ENCODE peak calls at places on chromosomes 12 and 14, in eight cellular contexts. I, C, B, D, U, L, V and Y are unnamed samples.

GRCh38 chr14:63470877-63471565 is 72.2 kb downstream of the PPP2R5E start:
- DNase-seq in I (peak; percentile 84), C (no peak), B (peak; percentile 48), D (peak; percentile 16), U (no peak), L (peak; percentile 65), V (peak; percentile 96), Y (no peak)

GRCh38 chr12:18400186-18400585 is 138.9 kb downstream of the PIK3C2G start:
- DNase-seq in I (no peak), C (no peak), B (no peak), D (no peak), U (no peak), L (no peak), V (no peak), Y (no peak)

GRCh38 chr14:38749936-38750335 is 353.1 kb downstream of the SEC23A start:
- DNase-seq in I (no peak), C (no peak), B (no peak), D (no peak), U (no peak), L (no peak), V (no peak), Y (no peak)

GRCh38 chr14:95862243-95862642 is 14.4 kb upstream of the TUNAR start:
- DNase-seq in I (peak; percentile 21), C (peak; percentile 47), B (peak; percentile 47), D (no peak), U (peak; percentile 65), L (no peak), V (no peak), Y (no peak)

GRCh38 chr12:68236421-68237059 is 10.9 kb upstream of the IL26 start:
- DNase-seq in I (peak; percentile 23), C (no peak), B (no peak), D (no peak), U (no peak), L (peak; percentile 83), V (peak; percentile 19), Y (peak; percentile 50)

GRCh38 chr12:47017041-47017713 is 62.2 kb upstream of the PCED1B start:
- DNase-seq in I (no peak), C (no peak), B (no peak), D (no peak), U (no peak), L (no peak), V (no peak), Y (no peak)

GRCh38 chr12:69239922-69240624 is 704 bp downstream of the CPSF6 start:
- DNase-seq in I (peak; percentile 72), C (peak; percentile 81), B (peak; percentile 71), D (no peak), U (peak; percentile 75), L (peak; percentile 40), V (peak; percentile 29), Y (peak; percentile 71)

GRCh38 chr14:21268612-21269251 is 510 bp downstream of the HNRNPC start:
- DNase-seq in I (peak; percentile 85), C (peak; percentile 71), B (peak; percentile 87), D (peak; percentile 24), U (peak; percentile 79), L (peak; percentile 26), V (peak; percentile 43), Y (peak; percentile 78)

GRCh38 chr12:105480162-105480561 is 149.7 kb downstream of the C12orf75 start:
- DNase-seq in I (peak; percentile 18), C (peak; percentile 51), B (no peak), D (no peak), U (peak; percentile 64), L (no peak), V (peak; percentile 15), Y (no peak)

GRCh38 chr14:90970167-90970600 is 90.3 kb downstream of the RPS6KA5 start:
- DNase-seq in I (no peak), C (no peak), B (no peak), D (peak; percentile 95), U (no peak), L (no peak), V (peak; percentile 12), Y (no peak)

GRCh38 chr12:44457465-44457864 is 418.6 kb downstream of the NELL2 start:
- DNase-seq in I (no peak), C (peak; percentile 7), B (no peak), D (no peak), U (peak; percentile 4), L (no peak), V (no peak), Y (no peak)

GRCh38 chr14:103755060-103755459 is 39.5 kb downstream of the ZFYVE21 start:
- DNase-seq in I (no peak), C (no peak), B (no peak), D (no peak), U (no peak), L (no peak), V (no peak), Y (no peak)

GRCh38 chr12:113239288-113239771 is 18.1 kb downstream of the TPCN1 start:
- DNase-seq in I (no peak), C (no peak), B (no peak), D (no peak), U (no peak), L (no peak), V (peak; percentile 34), Y (no peak)

GRCh38 chr12:132558861-132559623 is 51.3 kb downstream of the LRCOL1 start:
- DNase-seq in I (no peak), C (peak; percentile 60), B (no peak), D (no peak), U (no peak), L (peak; percentile 25), V (no peak), Y (peak; percentile 40)

GRCh38 chr12:93938317-93938716 is 210.1 kb upstream of the PLXNC1 start:
- DNase-seq in I (no peak), C (no peak), B (no peak), D (no peak), U (no peak), L (no peak), V (no peak), Y (no peak)

GRCh38 chr14:50804181-50804721 is 26.7 kb downstream of the NIN start:
- DNase-seq in I (peak; percentile 79), C (no peak), B (no peak), D (no peak), U (no peak), L (no peak), V (no peak), Y (no peak)

GRCh38 chr14:51394391-51394790 is 154.3 kb downstream of the TMX1 start:
- DNase-seq in I (peak; percentile 59), C (no peak), B (no peak), D (no peak), U (no peak), L (no peak), V (no peak), Y (no peak)

GRCh38 chr12:50597200-50598195 is 92.7 kb downstream of the DIP2B start:
- DNase-seq in I (peak; percentile 95), C (no peak), B (no peak), D (peak; percentile 71), U (no peak), L (peak; percentile 28), V (peak; percentile 83), Y (peak; percentile 19)

GRCh38 chr14:103329421-103330347 is 4.4 kb upstream of the EIF5 start:
- DNase-seq in I (peak; percentile 43), C (no peak), B (peak; percentile 29), D (no peak), U (no peak), L (no peak), V (no peak), Y (peak; percentile 18)

GRCh38 chr12:14410841-14411569 is 45.5 kb downstream of the ATF7IP start:
- DNase-seq in I (peak; percentile 24), C (no peak), B (no peak), D (no peak), U (no peak), L (no peak), V (peak; percentile 63), Y (no peak)

GRCh38 chr12:64181504-64182291 is 40.4 kb downstream of the KICS2 start:
- DNase-seq in I (peak; percentile 98), C (peak; percentile 49), B (peak; percentile 64), D (peak; percentile 92), U (peak; percentile 42), L (no peak), V (peak; percentile 99), Y (no peak)

DNA sequence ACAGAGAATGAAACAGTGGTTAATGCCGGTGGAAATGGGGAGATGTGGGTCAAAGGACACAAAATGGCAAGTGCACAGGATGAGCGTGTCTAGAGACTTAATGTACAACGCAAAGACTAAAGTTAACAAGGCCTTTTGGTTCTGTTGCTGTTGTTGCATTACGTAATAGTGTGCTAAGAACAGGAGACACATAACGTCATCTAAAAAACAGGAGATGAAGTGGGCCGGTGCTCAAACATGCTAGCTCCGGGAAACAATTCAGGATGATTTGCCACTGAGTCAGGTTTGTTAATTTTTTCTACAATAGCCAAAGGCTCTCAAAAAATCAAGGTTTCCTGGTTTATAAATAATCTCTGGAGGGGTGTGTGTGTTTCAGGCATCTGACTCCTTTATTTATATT is 55.5 kb downstream of the ETV6 start:
- DNase-seq in I (peak; percentile 96), C (no peak), B (peak; percentile 34), D (no peak), U (no peak), L (no peak), V (peak; percentile 78), Y (no peak)
- H3K4me3 ChIP-seq in I (no peak overlapping the region), C (no peak overlapping the region), B (no peak overlapping the region), D (no peak overlapping the region), U (no peak overlapping the region), L (no peak overlapping the region), V (no peak overlapping the region), Y (no peak overlapping the region)

GRCh38 chr14:28661171-28661772 is 105.3 kb upstream of the FOXG1 start:
- DNase-seq in I (peak; percentile 36), C (peak; percentile 37), B (no peak), D (no peak), U (peak; percentile 93), L (no peak), V (peak; percentile 90), Y (no peak)
- TF ChIP-seq EZH2phosphoT487 in I (no peak), C (no peak), B (no peak), D (no peak), U (no peak), L (no peak), V (no peak), Y (no peak)

GRCh38 chr14:43894534-43894933 is 612.5 kb downstream of the FSCB start:
- DNase-seq in I (peak; percentile 38), C (peak; percentile 71), B (no peak), D (peak; percentile 7), U (peak; percentile 83), L (peak; percentile 7), V (peak; percentile 56), Y (peak; percentile 43)

GRCh38 chr14:43896044-43896443 is 611.0 kb downstream of the FSCB start:
- DNase-seq in I (no peak), C (no peak), B (peak; percentile 43), D (no peak), U (no peak), L (no peak), V (no peak), Y (no peak)

GRCh38 chr14:43901950-43902349 is 605.1 kb downstream of the FSCB start:
- DNase-seq in I (no peak), C (no peak), B (no peak), D (no peak), U (no peak), L (no peak), V (no peak), Y (no peak)

GRCh38 chr14:43898709-43899108 is 608.4 kb downstream of the FSCB start:
- DNase-seq in I (no peak), C (no peak), B (peak; percentile 49), D (no peak), U (peak; percentile 49), L (no peak), V (peak; percentile 37), Y (no peak)

GRCh38 chr14:43900173-43900655 is 606.9 kb downstream of the FSCB start:
- DNase-seq in I (no peak), C (no peak), B (peak; percentile 64), D (no peak), U (peak; percentile 10), L (peak; percentile 49), V (no peak), Y (no peak)
- H3K4me1 ChIP-seq in I (no peaks in the 10 kb centered on the region), C (no peaks in the 10 kb centered on the region), B (peaks cover 34% of the 10 kb centered on the region), D (no peaks in the 10 kb centered on the region), U (peaks cover 17% of the 10 kb centered on the region), L (no peaks in the 10 kb centered on the region), V (peaks cover 4% of the 10 kb centered on the region), Y (no peaks in the 10 kb centered on the region)

GRCh38 chr14:105397350-105397931 is 897 bp upstream of the TEX22 start:
- DNase-seq in I (no peak), C (no peak), B (no peak), D (no peak), U (no peak), L (no peak), V (no peak), Y (no peak)
- H3K4me3 ChIP-seq in I (peak overlapping the region; percentile 97), C (no peak overlapping the region), B (no peak overlapping the region), D (peak overlapping the region; percentile 91), U (peak overlapping the region; percentile 60), L (no peak overlapping the region), V (peak overlapping the region; percentile 90), Y (peak overlapping the region; percentile 86)